ENCODE peak calls at places on chromosomes 11 and 22, in four cellular contexts. G is IMR-90, P is trophoblast cell, W is mesendoderm. O is an unnamed sample.

GRCh38 chr11:119306373-119306890 is 10.5 kb downstream of the MCAM start:
- DNase-seq in G (peak; percentile 42), P (peak; percentile 37), W (no peak), O (no peak)

GRCh38 chr22:39908737-39909136 is 7.9 kb downstream of the GRAP2 start:
- DNase-seq in G (peak; percentile 8), P (no peak), W (no peak), O (no peak)

GRCh38 chr11:58003036-58003435 is 20.6 kb upstream of the OR9Q1 start:
- DNase-seq in G (no peak), P (no peak), W (no peak), O (no peak)

GRCh38 chr22:20243545-20244249 is 24.4 kb downstream of the RTN4R start:
- DNase-seq in G (peak; percentile 71), P (no peak), W (peak; percentile 94), O (peak; percentile 64)

GRCh38 chr11:123719452-123719851 is 22.0 kb downstream of the ZNF202 start:
- DNase-seq in G (peak; percentile 85), P (peak; percentile 31), W (no peak), O (no peak)

GRCh38 chr11:75188671-75189070 is 37.8 kb downstream of the SLCO2B1 start:
- DNase-seq in G (no peak), P (peak; percentile 38), W (no peak), O (no peak)

GRCh38 chr11:127071606-127072005 is 71.0 kb upstream of the KIRREL3 start:
- DNase-seq in G (no peak), P (no peak), W (no peak), O (no peak)

GRCh38 chr22:17786435-17787158 is 12.3 kb upstream of the BID start:
- DNase-seq in G (no peak), P (peak; percentile 32), W (peak; percentile 69), O (peak; percentile 77)

GRCh38 chr11:126432525-126432924 is 77.0 kb downstream of the ST3GAL4 start:
- DNase-seq in G (no peak), P (no peak), W (no peak), O (no peak)

GRCh38 chr11:12842933-12843636 is 166.0 kb upstream of the RASSF10 start:
- DNase-seq in G (no peak), P (no peak), W (no peak), O (no peak)

GRCh38 chr11:76266269-76266668 is 60.0 kb upstream of the WNT11 start:
- DNase-seq in G (peak; percentile 79), P (peak; percentile 89), W (no peak), O (no peak)

GRCh38 chr11:23730307-23730998 is 766.4 kb upstream of the LUZP2 start:
- DNase-seq in G (no peak), P (peak; percentile 31), W (no peak), O (peak; percentile 41)

GRCh38 chr11:131546218-131546895 is 175.9 kb downstream of the NTM start:
- DNase-seq in G (no peak), P (no peak), W (peak; percentile 30), O (peak; percentile 39)

GRCh38 chr11:4086584-4087353 is 7.8 kb upstream of the RRM1 start:
- DNase-seq in G (no peak), P (no peak), W (no peak), O (no peak)

GRCh38 chr11:201936-202335 is 5.3 kb downstream of the BET1L start:
- DNase-seq in G (no peak), P (no peak), W (no peak), O (no peak)

GRCh38 chr11:87259731-87260130 is 222.0 kb downstream of the TMEM135 start:
- DNase-seq in G (no peak), P (no peak), W (peak; percentile 8), O (no peak)

GRCh38 chr11:14300661-14301304 is 58.2 kb downstream of the RRAS2 start:
- DNase-seq in G (peak; percentile 74), P (peak; percentile 76), W (peak; percentile 94), O (peak; percentile 75)

GRCh38 chr11:93330446-93330984 is at the start of gene DEUP1:
- DNase-seq in G (no peak), P (peak; percentile 21), W (peak; percentile 53), O (peak; percentile 55)

GRCh38 chr11:47991894-47992293 is 11.5 kb downstream of the PTPRJ start:
- DNase-seq in G (no peak), P (no peak), W (no peak), O (no peak)

GRCh38 chr11:75141166-75141565 is 9.7 kb upstream of the SLCO2B1 start:
- DNase-seq in G (no peak), P (no peak), W (no peak), O (no peak)

GRCh38 chr11:59206635-59207034 is 6.1 kb downstream of the MPEG1 start:
- DNase-seq in G (peak; percentile 25), P (peak; percentile 79), W (peak; percentile 79), O (peak; percentile 65)

GRCh38 chr22:21978564-21979386 is 3.8 kb downstream of the TOP3B start:
- DNase-seq in G (no peak), P (no peak), W (no peak), O (no peak)

GRCh38 chr11:41283196-41283930 is 176.1 kb downstream of the LRRC4C start:
- DNase-seq in G (no peak), P (no peak), W (no peak), O (no peak)

GRCh38 chr22:50674606-50675552 is 2.3 kb downstream of the SHANK3 start:
- DNase-seq in G (no peak), P (peak; percentile 71), W (peak; percentile 89), O (peak; percentile 91)

GRCh38 chr11:47285969-47286770 is 16.2 kb downstream of the MADD start:
- DNase-seq in G (no peak), P (no peak), W (no peak), O (no peak)

GRCh38 chr11:134987223-134987768 is 575.3 kb upstream of the B3GAT1 start:
- DNase-seq in G (no peak), P (no peak), W (no peak), O (no peak)

GRCh38 chr11:134993691-134994243 is 581.7 kb upstream of the B3GAT1 start:
- DNase-seq in G (no peak), P (no peak), W (no peak), O (no peak)

GRCh38 chr11:134988495-134988894 is 576.5 kb upstream of the B3GAT1 start:
- DNase-seq in G (no peak), P (no peak), W (no peak), O (no peak)

GRCh38 chr11:134984421-134984820 is 572.4 kb upstream of the B3GAT1 start:
- DNase-seq in G (no peak), P (no peak), W (no peak), O (no peak)

GRCh38 chr11:134987828-134988227 is 575.8 kb upstream of the B3GAT1 start:
- DNase-seq in G (no peak), P (no peak), W (no peak), O (no peak)
- H2BK120ac ChIP-seq in G (no peak overlapping the region), P (no peak overlapping the region), W (no peak overlapping the region), O (no peak overlapping the region)

DNA sequence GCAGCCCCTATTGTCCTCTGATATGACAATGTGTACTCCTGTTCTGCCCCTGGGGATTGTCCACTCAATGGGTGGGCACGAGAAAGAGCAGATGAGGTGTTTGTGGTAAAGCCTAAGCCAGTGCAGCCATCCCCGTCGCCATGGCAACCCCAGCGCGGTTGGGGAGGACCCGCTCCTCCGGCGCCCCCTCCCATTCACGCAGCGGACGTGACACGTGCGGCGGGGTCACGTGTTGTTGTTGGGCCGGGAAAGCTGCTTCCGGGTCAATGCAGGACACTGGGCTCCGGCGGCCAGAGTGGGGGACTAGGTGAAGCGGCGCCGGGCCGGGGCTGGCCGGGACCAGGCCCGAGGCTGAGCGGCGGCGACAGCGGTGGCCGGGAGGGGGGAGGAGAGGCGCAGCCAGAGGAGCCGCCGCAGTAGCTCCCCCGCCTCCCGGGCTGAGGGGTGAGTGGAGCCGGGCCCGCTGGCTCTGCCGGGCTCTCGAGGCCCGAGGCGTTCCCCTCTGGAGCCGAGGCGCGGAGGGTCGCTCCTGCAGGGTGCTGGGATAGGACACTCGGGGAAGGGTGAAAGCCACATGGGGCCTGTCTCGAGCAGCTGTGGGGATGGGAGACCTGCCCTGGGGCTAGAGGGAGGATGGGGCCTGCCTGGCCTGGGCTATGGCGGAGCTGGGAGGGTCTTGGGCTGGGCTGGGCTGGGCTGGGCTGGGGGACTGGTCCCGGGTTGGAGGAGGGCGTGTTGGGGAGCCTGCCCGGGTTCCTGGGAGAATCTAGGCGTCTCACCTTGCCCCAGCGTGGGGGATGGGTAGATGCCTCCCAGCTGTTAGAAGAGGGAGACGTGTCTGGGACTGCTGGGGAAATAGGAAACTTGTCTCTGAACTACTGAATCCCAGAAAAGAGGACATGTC is at the start of gene TBCEL:
- DNase-seq in G (peak; percentile 79), P (peak; percentile 62), W (peak; percentile 97), O (peak; percentile 95)
- H2BK120ac ChIP-seq in G (no peak within 1 kb of the TSS), P (peak within 1 kb of the TSS; percentile 22), W (no peak within 1 kb of the TSS), O (no peak within 1 kb of the TSS)

GRCh38 chr22:46514592-46515207 is 22.7 kb downstream of the CELSR1 start:
- DNase-seq in G (peak; percentile 69), P (no peak), W (peak; percentile 70), O (no peak)

GRCh38 chr22:46518038-46518437 is 19.4 kb downstream of the CELSR1 start:
- DNase-seq in G (no peak), P (no peak), W (no peak), O (no peak)

GRCh38 chr22:46517255-46517761 is 20.1 kb downstream of the CELSR1 start:
- DNase-seq in G (no peak), P (no peak), W (no peak), O (no peak)

GRCh38 chr22:46515208-46516111 is 22.0 kb downstream of the CELSR1 start:
- DNase-seq in G (peak; percentile 45), P (no peak), W (peak; percentile 71), O (no peak)

DNA sequence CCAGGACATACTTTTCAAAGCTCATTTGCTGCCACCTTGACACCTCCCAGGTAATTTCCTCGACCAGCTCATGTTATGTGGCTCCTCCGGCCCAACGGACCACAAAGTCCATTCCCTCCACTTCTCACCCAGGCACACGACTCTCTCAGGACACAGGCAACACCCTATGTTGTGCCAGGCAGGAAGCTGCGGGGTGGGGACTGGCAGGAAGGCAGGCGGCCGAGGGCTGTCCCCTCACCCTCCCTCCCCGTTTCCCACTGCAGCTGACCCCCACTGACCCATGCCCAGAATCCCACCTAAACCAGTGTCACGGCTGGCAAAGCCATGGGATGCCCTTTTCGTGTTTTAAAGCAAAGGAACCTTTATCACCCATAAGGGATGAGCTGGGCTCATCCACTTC is 20.8 kb downstream of the CELSR1 start:
- DNase-seq in G (no peak), P (no peak), W (no peak), O (no peak)
- H2BK120ac ChIP-seq in G (no peak overlapping the region), P (no peak overlapping the region), W (no peak overlapping the region), O (no peak overlapping the region)

GRCh38 chr11:70352601-70353000 is 45.7 kb upstream of the CTTN start:
- DNase-seq in G (no peak), P (no peak), W (no peak), O (no peak)

GRCh38 chr11:70352074-70352473 is 46.3 kb upstream of the CTTN start:
- DNase-seq in G (no peak), P (no peak), W (no peak), O (no peak)

GRCh38 chr11:70354629-70355028 is 43.7 kb upstream of the CTTN start:
- DNase-seq in G (no peak), P (no peak), W (no peak), O (no peak)

GRCh38 chr11:70353900-70354568 is 44.3 kb upstream of the CTTN start:
- DNase-seq in G (no peak), P (no peak), W (no peak), O (no peak)

DNA sequence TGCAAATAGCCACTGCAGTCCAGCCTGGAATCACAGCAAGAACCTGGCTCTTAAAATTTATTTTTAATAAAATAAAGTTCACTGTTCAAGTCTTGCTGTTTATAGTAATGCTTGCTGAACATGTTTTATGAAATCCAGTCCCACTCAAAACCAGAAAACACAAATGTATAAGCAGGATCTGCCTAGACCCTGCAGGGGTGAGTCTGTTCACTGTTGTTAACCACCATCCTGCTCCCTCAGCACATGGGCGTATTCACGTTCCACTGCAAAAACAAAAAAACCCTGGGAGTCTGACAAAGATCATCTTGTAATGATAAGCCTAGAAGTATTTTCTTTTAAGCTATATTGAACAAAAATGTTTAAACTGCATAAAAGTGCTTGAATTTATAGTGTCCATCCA is 45.0 kb upstream of the CTTN start:
- DNase-seq in G (no peak), P (no peak), W (no peak), O (no peak)
- H2BK120ac ChIP-seq in G (no peak overlapping the region), P (no peak overlapping the region), W (no peak overlapping the region), O (no peak overlapping the region)

O was measured in H9.